ENCODE peak calls at places on chromosomes 7 and 10, in eight cellular contexts. N is CD4-positive, alpha-beta memory T cell; O is spleen; K is CD8-positive, alpha-beta memory T cell; V is cardiac muscle cell; A is tibial artery; X is mesendoderm; Y is mammary epithelial cell. M is an unnamed sample. For H3K27me3, the result is how much of the 10 kb centered on the place peaks cover.

GRCh38 chr10:73824146-73824725 is 12.8 kb upstream of the NDST2 start:
- DNase-seq in N (no peak), O (no peak), K (no peak), V (no peak), A (no peak), X (no peak), Y (no peak), M (no peak)

GRCh38 chr10:99872367-99873162 is 90.1 kb downstream of the ABCC2 start:
- DNase-seq in N (no peak), O (no peak), K (no peak), V (peak), A (no peak), X (no peak), Y (peak), M (no peak)

GRCh38 chr7:158811461-158811860 is 17.8 kb downstream of the ESYT2 start:
- DNase-seq in N (no peak), O (no peak), K (no peak), V (peak), A (no peak), X (peak), Y (peak), M (no peak)

GRCh38 chr10:70851597-70852475 is 36.1 kb downstream of the SGPL1 start:
- DNase-seq in N (no peak), O (no peak), K (no peak), V (no peak), A (no peak), X (no peak), Y (no peak), M (no peak)

GRCh38 chr7:5012985-5013384 is 32.7 kb upstream of the RBAK start:
- DNase-seq in N (no peak), O (no peak), K (no peak), V (no peak), A (peak), X (no peak), Y (no peak), M (no peak)

GRCh38 chr10:133176546-133176945 is 16.5 kb downstream of the KNDC1 start:
- DNase-seq in N (no peak), O (no peak), K (no peak), V (no peak), A (peak), X (no peak), Y (no peak), M (no peak)

GRCh38 chr10:69315610-69316312 is 37.5 kb downstream of the HK1 start:
- DNase-seq in N (no peak), O (no peak), K (no peak), V (no peak), A (no peak), X (no peak), Y (no peak), M (no peak)

GRCh38 chr7:143321734-143322133 is 5.8 kb downstream of the CLCN1 start:
- DNase-seq in N (no peak), O (no peak), K (no peak), V (no peak), A (no peak), X (peak), Y (no peak), M (no peak)

GRCh38 chr7:44222074-44222473 is 21.3 kb downstream of the YKT6 start:
- DNase-seq in N (no peak), O (peak), K (no peak), V (no peak), A (no peak), X (no peak), Y (no peak), M (no peak)

GRCh38 chr10:70887804-70888800 is at the start of gene PCBD1:
- DNase-seq in N (peak), O (peak), K (peak), V (peak), A (peak), X (peak), Y (peak), M (peak)

GRCh38 chr7:126578338-126578737 is 674.4 kb downstream of the GRM8 start:
- DNase-seq in N (no peak), O (no peak), K (no peak), V (no peak), A (no peak), X (no peak), Y (no peak), M (no peak)

GRCh38 chr10:132985546-132985900 is 43.2 kb upstream of the CFAP46 start:
- DNase-seq in N (no peak), O (peak), K (no peak), V (no peak), A (no peak), X (no peak), Y (no peak), M (no peak)

GRCh38 chr10:115093286-115093775 is at the start of gene ATRNL1:
- DNase-seq in N (no peak), O (peak), K (no peak), V (peak), A (no peak), X (peak), Y (peak), M (peak)

GRCh38 chr10:73495226-73495883 is 469 bp downstream of the PPP3CB start:
- DNase-seq in N (peak), O (peak), K (peak), V (peak), A (peak), X (no peak), Y (peak), M (peak)

GRCh38 chr7:123679614-123680013 is 23.9 kb downstream of the LMOD2 start:
- DNase-seq in N (no peak), O (no peak), K (no peak), V (no peak), A (no peak), X (no peak), Y (no peak), M (no peak)

DNA sequence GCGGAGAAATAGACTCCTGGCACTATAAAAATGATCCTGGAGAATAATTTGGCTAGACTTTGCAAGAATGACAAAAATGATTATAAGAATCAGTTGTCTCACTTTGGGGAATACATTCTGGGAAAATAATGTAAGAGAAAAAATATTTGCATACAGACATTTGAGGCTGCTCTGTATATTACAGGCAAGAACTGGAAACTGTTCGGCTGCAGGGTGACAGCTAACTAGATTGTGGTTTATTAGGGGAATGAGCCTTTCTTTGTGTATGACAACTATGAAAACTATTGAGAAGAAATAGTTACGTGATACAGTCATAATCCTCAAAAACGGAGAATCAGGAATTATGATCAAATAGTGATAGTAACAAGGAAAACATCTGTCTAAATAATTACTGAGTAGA is 8.6 kb downstream of the TRIM56 start:
- DNase-seq in N (no peak), O (no peak), K (no peak), V (peak), A (no peak), X (no peak), Y (peak), M (no peak)
- H3K27me3 ChIP-seq in N (under half), O (under half), K (under half), V (under half), A (under half), X (under half), Y (under half), M (under half)

GRCh38 chr10:6045600-6046457 is 16.3 kb downstream of the IL2RA start:
- DNase-seq in N (no peak), O (no peak), K (no peak), V (no peak), A (no peak), X (no peak), Y (no peak), M (no peak)
- H3K4me3 ChIP-seq in N (peak), O (no peak), K (no peak), V (no peak), A (no peak), X (no peak), Y (no peak), M (no peak)

GRCh38 chr10:27747096-27747451 is 1.5 kb upstream of the MKX start:
- DNase-seq in N (peak), O (no peak), K (no peak), V (no peak), A (no peak), X (peak), Y (no peak), M (no peak)

GRCh38 chr10:27744478-27745379 is 890 bp downstream of the MKX start:
- DNase-seq in N (peak), O (peak), K (no peak), V (peak), A (peak), X (peak), Y (peak), M (peak)

GRCh38 chr10:27745719-27746363 is at the start of gene MKX:
- DNase-seq in N (peak), O (no peak), K (no peak), V (peak), A (peak), X (peak), Y (peak), M (peak)

GRCh38 chr10:27745380-27745718 is 270 bp downstream of the MKX start:
- DNase-seq in N (no peak), O (peak), K (no peak), V (no peak), A (no peak), X (no peak), Y (no peak), M (peak)

DNA sequence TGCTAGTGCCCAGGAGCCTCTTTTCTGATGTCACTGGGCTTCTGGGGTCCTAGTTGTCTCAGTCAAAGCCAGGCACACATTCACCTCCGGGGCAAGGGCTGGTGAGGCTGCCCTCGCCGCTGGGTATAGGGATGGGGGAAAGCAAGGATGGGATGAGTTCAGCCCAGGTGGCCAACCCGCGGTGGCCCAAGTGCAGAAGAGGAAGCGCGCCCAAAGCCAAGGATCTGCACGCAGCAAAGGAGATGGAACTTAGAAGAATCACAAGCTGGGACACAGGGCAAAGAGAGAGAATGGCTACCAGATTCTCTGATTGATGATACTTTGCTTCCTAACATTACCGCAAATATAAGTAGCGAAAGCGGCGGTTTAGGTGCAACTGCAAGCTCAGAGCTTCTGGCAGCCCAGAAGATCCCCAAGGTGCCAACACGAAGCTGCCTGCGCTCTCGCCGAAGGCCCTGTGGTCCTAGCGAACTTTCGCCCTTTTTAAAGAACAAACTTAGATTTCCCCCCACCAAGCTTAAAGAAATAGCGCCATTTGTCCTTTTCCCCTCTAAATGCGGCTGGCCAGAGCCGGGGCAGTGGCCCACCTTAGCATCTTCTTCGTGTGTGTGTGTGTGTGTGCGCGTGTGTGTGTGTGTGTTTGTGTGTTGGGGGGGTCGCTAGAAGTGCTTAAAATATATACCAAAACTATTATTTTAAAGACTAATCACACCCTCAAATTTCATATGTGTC is 911 bp upstream of the MKX start:
- DNase-seq in N (peak), O (no peak), K (no peak), V (no peak), A (no peak), X (no peak), Y (peak), M (peak)
- H3K27me3 ChIP-seq in N (under half), O (half or more), K (half or more), V (half or more), A (under half), X (under half), Y (half or more), M (under half)

GRCh38 chr10:103555712-103556111 is 62.2 kb downstream of the NEURL1 start:
- DNase-seq in N (no peak), O (no peak), K (no peak), V (no peak), A (no peak), X (no peak), Y (no peak), M (no peak)
- H3K4me3 ChIP-seq in N (no peak), O (peak), K (peak), V (peak), A (peak), X (no peak), Y (no peak), M (no peak)

DNA sequence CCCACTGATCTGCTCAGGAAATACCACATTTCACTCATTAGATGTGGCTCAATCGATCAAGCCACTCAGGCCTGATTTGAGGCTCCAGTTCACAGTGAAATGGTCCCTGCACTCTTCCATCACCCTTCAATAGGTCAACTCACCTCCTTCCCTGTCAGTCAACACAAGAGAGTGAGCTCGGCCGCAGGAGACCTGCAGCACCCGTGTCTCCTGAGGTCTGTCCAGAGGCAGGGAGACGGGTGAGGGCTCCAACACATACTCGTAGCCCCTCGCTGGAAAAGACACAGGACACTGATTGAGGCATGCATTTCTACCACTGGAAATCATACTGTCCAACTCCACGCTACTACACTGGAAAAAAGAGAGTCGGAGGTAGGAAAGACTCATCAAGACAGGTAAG is 7.1 kb downstream of the RCC1L start:
- DNase-seq in N (no peak), O (peak), K (no peak), V (no peak), A (peak), X (no peak), Y (no peak), M (no peak)
- H3K27me3 ChIP-seq in N (under half), O (under half), K (under half), V (under half), A (under half), X (under half), Y (under half), M (under half)

GRCh38 chr10:11716704-11717103 is 25.5 kb upstream of the ECHDC3 start:
- DNase-seq in N (no peak), O (no peak), K (no peak), V (no peak), A (no peak), X (no peak), Y (no peak), M (no peak)

GRCh38 chr10:11713963-11714362 is 28.2 kb upstream of the ECHDC3 start:
- DNase-seq in N (no peak), O (no peak), K (no peak), V (no peak), A (no peak), X (no peak), Y (no peak), M (no peak)

GRCh38 chr10:11714750-11715365 is 27.3 kb upstream of the ECHDC3 start:
- DNase-seq in N (no peak), O (no peak), K (no peak), V (no peak), A (no peak), X (no peak), Y (no peak), M (no peak)

GRCh38 chr10:11713186-11713743 is 28.9 kb upstream of the ECHDC3 start:
- DNase-seq in N (no peak), O (no peak), K (no peak), V (peak), A (no peak), X (no peak), Y (peak), M (no peak)

GRCh38 chr10:11715815-11716494 is 26.2 kb upstream of the ECHDC3 start:
- DNase-seq in N (no peak), O (no peak), K (no peak), V (peak), A (no peak), X (no peak), Y (peak), M (no peak)
- H3K4me3 ChIP-seq in N (no peak), O (no peak), K (no peak), V (no peak), A (no peak), X (no peak), Y (no peak), M (no peak)

DNA sequence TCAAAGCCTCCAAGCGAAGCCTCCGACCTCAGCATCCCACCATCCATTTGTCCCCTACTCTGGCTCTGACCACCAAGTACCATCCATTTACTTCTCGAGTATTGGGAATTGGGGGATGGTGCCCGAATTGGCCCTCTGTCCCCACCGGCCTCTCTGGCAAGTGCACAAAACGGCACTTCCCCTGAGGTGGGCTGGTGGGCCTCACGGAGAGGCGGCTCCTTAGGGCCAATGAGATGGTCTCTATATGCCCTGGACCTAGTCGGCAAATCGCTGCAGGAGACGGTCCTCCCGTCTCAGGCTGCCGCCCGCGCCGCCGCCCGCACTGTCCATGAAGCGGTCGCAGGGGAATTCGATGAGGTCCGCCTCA is 2.8 kb downstream of the TRIL start:
- DNase-seq in N (no peak), O (no peak), K (no peak), V (no peak), A (no peak), X (no peak), Y (no peak), M (peak)
- H3K27me3 ChIP-seq in N (under half), O (half or more), K (under half), V (under half), A (under half), X (under half), Y (under half), M (under half)

DNA sequence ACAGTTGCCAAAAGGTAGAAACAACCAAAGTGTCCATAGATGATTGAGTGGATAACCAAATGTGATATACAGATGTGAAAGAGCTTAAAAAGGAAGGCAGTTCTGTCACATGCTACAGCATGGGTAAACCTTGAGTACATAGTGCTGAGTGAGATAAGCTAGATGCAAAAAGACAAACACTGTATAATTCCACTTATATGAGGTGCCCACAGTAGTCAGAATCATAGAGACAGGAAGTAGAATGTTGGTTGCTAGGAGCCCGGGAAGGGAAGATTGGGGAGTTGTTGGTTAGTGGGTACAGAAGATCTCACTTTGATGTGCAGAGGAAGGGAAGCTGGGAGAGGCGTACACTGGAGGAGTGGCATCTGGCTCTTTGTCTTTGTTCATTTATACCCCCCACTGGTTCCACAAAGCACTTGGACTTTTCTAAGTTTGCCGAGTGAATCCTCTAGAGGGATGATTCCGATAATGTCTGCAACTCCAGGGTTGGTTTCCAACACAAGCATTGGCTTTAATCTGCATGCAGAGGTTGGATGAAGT is 39.4 kb downstream of the TSPAN14 start:
- DNase-seq in N (peak), O (no peak), K (no peak), V (peak), A (peak), X (no peak), Y (no peak), M (no peak)
- H3K4me3 ChIP-seq in N (no peak), O (no peak), K (peak), V (no peak), A (no peak), X (no peak), Y (no peak), M (no peak)

M was measured in GM06990.